ENCODE peak calls at places on chromosomes 6 and 20, in six cellular contexts. A is astrocyte of the spinal cord, N is fibroblast of pulmonary artery, G is heart right ventricle, P is left ventricle myocardium inferior, E is right lobe of liver. L is an unnamed sample.
A peak's percentile ranks its signal among the peaks of the same experiment; 100 is the strongest.

GRCh38 chr6:125797120-125797933 is 6.6 kb downstream of the NCOA7 start:
- DNase-seq in A (no peak), N (no peak), G (no peak), P (no peak), E (no peak), L (no peak)

GRCh38 chr20:36644713-36645109 is 1.3 kb downstream of the SLA2 start:
- DNase-seq in A (no peak), N (no peak), G (no peak), P (no peak), E (no peak), L (no peak)

GRCh38 chr6:142888461-142888860 is 56.5 kb downstream of the HIVEP2 start:
- DNase-seq in A (no peak), N (no peak), G (no peak), P (no peak), E (no peak), L (no peak)

GRCh38 chr20:47620808-47621805 is 119.4 kb downstream of the NCOA3 start:
- DNase-seq in A (peak; percentile 80), N (peak; percentile 88), G (no peak), P (no peak), E (no peak), L (peak; percentile 77)

GRCh38 chr20:62496525-62497218 is 20.9 kb upstream of the GATA5 start:
- DNase-seq in A (no peak), N (no peak), G (peak; percentile 48), P (no peak), E (no peak), L (no peak)

GRCh38 chr6:89615882-89616281 is 22.7 kb downstream of the LYRM2 start:
- DNase-seq in A (no peak), N (no peak), G (no peak), P (no peak), E (no peak), L (no peak)

GRCh38 chr6:6916598-6916997 is 191.2 kb upstream of the RREB1 start:
- DNase-seq in A (no peak), N (no peak), G (no peak), P (no peak), E (no peak), L (peak; percentile 40)

GRCh38 chr6:43628392-43629103 is 516 bp downstream of the GTPBP2 start:
- DNase-seq in A (peak; percentile 46), N (peak; percentile 46), G (no peak), P (peak; percentile 31), E (peak; percentile 48), L (peak; percentile 37)

GRCh38 chr6:69801225-69801624 is 4.4 kb upstream of the LMBRD1 start:
- DNase-seq in A (no peak), N (no peak), G (no peak), P (no peak), E (no peak), L (no peak)

GRCh38 chr20:45779011-45779915 is 12.4 kb downstream of the WFDC3 start:
- DNase-seq in A (peak; percentile 100), N (peak; percentile 97), G (peak; percentile 64), P (peak; percentile 75), E (no peak), L (peak; percentile 99)

GRCh38 chr6:44641344-44641743 is 253.8 kb downstream of the CDC5L start:
- DNase-seq in A (peak; percentile 87), N (no peak), G (no peak), P (no peak), E (no peak), L (peak; percentile 54)

GRCh38 chr20:57249772-57250171 is 16.7 kb downstream of the BMP7 start:
- DNase-seq in A (no peak), N (no peak), G (no peak), P (no peak), E (no peak), L (no peak)

GRCh38 chr6:73231986-73232391 is 6.7 kb upstream of the KHDC1L start:
- DNase-seq in A (no peak), N (no peak), G (no peak), P (no peak), E (no peak), L (no peak)

GRCh38 chr20:18728165-18728866 is 85.3 kb upstream of the SCP2D1 start:
- DNase-seq in A (no peak), N (no peak), G (no peak), P (no peak), E (no peak), L (no peak)

GRCh38 chr6:137025786-137026730 is 18.7 kb downstream of the IL20RA start:
- DNase-seq in A (no peak), N (no peak), G (no peak), P (no peak), E (no peak), L (no peak)

GRCh38 chr6:113350521-113350920 is 506.6 kb upstream of the MARCKS start:
- DNase-seq in A (no peak), N (peak; percentile 46), G (no peak), P (no peak), E (no peak), L (peak; percentile 54)

GRCh38 chr6:108380876-108381275 is 86.0 kb downstream of the AFG1L start:
- DNase-seq in A (no peak), N (no peak), G (no peak), P (no peak), E (no peak), L (no peak)

GRCh38 chr6:144315981-144316865 is 31.1 kb downstream of the UTRN start:
- DNase-seq in A (no peak), N (no peak), G (no peak), P (no peak), E (no peak), L (no peak)

GRCh38 chr6:127219869-127220268 is 46.8 kb upstream of the RNF146 start:
- DNase-seq in A (no peak), N (no peak), G (no peak), P (no peak), E (no peak), L (peak; percentile 64)

GRCh38 chr6:162681447-162681846 is 46.1 kb downstream of the PRKN start:
- DNase-seq in A (no peak), N (no peak), G (no peak), P (no peak), E (no peak), L (no peak)

GRCh38 chr6:118683881-118684872 is 32.8 kb upstream of the CEP85L start:
- DNase-seq in A (no peak), N (no peak), G (no peak), P (no peak), E (no peak), L (no peak)

GRCh38 chr6:158536891-158537798 is 22.7 kb upstream of the TMEM181 start:
- DNase-seq in A (no peak), N (peak; percentile 6), G (no peak), P (no peak), E (peak; percentile 30), L (peak; percentile 29)

GRCh38 chr6:145245119-145245518 is 490.2 kb downstream of the EPM2A start:
- DNase-seq in A (peak; percentile 32), N (peak; percentile 52), G (no peak), P (no peak), E (no peak), L (peak; percentile 30)

DNA sequence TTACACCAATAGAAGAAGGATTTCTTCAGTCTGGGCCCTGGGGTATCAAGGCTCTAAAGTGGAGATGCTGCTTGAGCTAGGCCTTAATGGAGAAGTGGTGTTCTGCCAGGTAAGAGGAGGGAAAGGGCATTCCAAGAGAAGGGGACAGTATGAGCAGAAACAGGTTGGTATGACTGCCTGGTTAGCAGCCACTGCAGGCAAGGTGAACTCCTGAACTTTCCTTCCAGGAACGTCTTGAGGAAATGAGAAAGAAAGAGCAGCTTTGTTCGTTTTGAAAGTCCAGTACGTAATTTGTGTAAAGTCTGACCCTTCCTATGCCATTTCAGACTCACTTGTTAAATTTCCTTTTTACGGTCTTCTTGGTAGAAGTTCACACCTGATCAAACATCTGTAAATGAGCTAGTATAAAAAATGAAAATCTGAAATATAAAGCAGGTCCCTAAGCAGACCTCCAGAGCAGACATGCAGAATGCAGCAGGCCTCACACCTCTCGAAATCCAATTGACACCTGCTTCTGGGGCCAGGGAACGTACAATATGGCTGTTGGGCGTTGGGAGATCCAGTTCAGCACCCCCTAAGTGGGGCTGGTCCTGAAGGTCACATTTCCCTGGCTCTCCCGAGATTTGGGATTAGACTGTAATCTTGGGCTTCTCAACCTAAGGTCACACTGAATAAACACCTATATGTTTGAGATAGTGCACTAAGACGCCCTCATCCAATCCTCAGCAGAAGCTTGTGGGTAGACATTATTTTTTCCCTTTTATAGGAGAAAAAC is 33.6 kb downstream of the MYLK4 start:
- DNase-seq in A (no peak), N (no peak), G (no peak), P (no peak), E (no peak), L (no peak)
- H3K4me3 ChIP-seq in A (no peak overlapping the region), N (no peak overlapping the region), G (no peak overlapping the region), P (no peak overlapping the region), E (no peak overlapping the region), L (no peak overlapping the region)

DNA sequence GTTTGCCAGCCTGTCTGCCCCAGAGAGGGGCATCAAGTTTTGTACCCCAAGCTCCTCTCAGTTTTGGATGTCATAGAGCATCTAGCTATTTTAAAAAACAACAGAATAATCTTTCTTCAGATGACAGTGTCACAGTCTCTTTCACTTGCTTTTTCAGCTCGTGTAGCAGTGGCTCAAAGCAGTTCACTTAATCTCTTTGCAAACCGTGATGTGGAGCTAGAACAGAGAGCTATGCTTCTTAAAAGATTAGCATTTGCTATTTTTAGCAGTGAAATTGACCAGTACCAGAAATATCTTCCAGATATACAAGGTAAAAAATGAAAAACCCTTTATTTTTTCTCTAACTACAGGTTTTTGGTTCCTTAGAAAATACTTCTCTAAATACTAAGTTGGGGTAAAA is 37.3 kb downstream of the PGM3 start:
- DNase-seq in A (no peak), N (no peak), G (no peak), P (no peak), E (no peak), L (no peak)
- TF ChIP-seq CTCF in A (no peak), N (no peak), G (no peak), P (no peak), E (no peak), L (no peak)

DNA sequence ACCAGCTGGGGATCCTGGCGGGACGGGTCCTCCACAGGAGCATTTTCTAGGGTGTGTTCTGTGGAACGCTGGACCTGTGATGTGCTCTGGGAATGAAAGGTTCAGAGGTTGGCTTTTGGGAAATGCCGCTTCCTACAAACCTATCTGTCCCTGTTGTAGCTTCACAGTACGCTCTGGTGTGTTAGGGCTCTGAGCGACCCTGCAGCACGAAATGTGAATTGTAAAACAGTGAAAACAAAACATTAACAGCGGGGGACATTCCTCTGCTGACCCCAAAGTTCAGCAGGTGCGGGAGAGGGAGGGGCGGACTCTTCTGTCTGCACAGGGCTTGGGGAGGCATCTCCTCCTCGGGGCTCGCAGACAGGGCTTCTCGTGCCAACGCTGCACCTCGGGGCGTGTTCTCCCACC is 155.9 kb downstream of the NRN1 start:
- DNase-seq in A (no peak), N (no peak), G (no peak), P (no peak), E (no peak), L (no peak)
- H3K4me3 ChIP-seq in A (peak overlapping the region; percentile 12), N (no peak overlapping the region), G (peak overlapping the region; percentile 54), P (peak overlapping the region; percentile 65), E (no peak overlapping the region), L (peak overlapping the region; percentile 12)

DNA sequence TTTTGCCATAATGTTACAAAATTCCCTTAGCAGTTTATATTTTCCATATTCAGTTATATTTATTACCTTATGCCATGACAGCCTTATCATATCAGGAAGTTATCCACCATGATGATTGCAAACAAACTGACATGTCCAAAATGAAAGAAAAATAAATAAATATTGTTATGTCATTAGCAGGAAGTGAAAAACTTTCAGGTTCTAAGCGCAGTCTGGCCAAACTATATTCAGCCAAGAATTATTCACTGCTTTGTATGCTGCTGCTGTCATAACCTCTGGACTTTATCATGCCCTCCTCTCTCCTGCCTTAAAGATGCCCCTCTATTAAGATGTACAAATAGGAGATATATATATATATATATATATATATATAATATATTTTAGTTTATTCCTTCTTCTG is 27.7 kb upstream of the DEFB112 start:
- DNase-seq in A (no peak), N (no peak), G (no peak), P (no peak), E (no peak), L (no peak)
- TF ChIP-seq CTCF in A (no peak), N (no peak), G (no peak), P (no peak), E (no peak), L (no peak)

GRCh38 chr6:36547646-36548400 is 544 bp upstream of the STK38 start:
- DNase-seq in A (no peak), N (no peak), G (no peak), P (no peak), E (no peak), L (no peak)
- H3K4me3 ChIP-seq in A (no peak overlapping the region), N (peak overlapping the region; percentile 97), G (peak overlapping the region; percentile 98), P (peak overlapping the region; percentile 99), E (no peak overlapping the region), L (peak overlapping the region; percentile 9)